ENCODE peak calls at places on chromosomes 7 and 10, in ten cellular contexts. O is DMS 273 treated with DMSO at 0.1 percent for 48 hours, Q is HuH-7.5, P is M059J, I is neuronal stem cell, N is iris pigment epithelial cell, U is tibial nerve, D is hepatocyte, V is fibroblast of lung, F is right cardiac atrium. K is an unnamed sample.

GRCh38 chr10:60446855-60447254 is 57.2 kb upstream of the ANK3 start:
- DNase-seq in O (no peak), Q (no peak), P (peak), I (no peak), N (peak), U (no peak), D (no peak), V (peak), F (no peak), K (no peak)

GRCh38 chr7:44735403-44736165 is 13.1 kb upstream of the ZMIZ2 start:
- DNase-seq in O (no peak), Q (no peak), P (peak), I (no peak), N (peak), U (no peak), D (no peak), V (peak), F (no peak), K (no peak)

GRCh38 chr10:11016959-11017574 is 605 bp upstream of the CELF2 start:
- DNase-seq in O (no peak), Q (no peak), P (no peak), I (no peak), N (no peak), U (no peak), D (no peak), V (no peak), F (no peak), K (no peak)

GRCh38 chr10:38007551-38007950 is 2.9 kb upstream of the ZNF33A start:
- DNase-seq in O (no peak), Q (no peak), P (no peak), I (no peak), N (no peak), U (no peak), D (no peak), V (no peak), F (no peak), K (no peak)

GRCh38 chr7:28115261-28115660 is 65.3 kb downstream of the JAZF1 start:
- DNase-seq in O (no peak), Q (no peak), P (no peak), I (no peak), N (no peak), U (no peak), D (no peak), V (no peak), F (no peak), K (no peak)

GRCh38 chr10:6737758-6738463 is 157.8 kb upstream of the PRKCQ start:
- DNase-seq in O (no peak), Q (no peak), P (peak), I (no peak), N (peak), U (no peak), D (peak), V (peak), F (no peak), K (no peak)

GRCh38 chr10:28503114-28503513 is 29.8 kb upstream of the WAC start:
- DNase-seq in O (peak), Q (no peak), P (no peak), I (no peak), N (peak), U (no peak), D (no peak), V (peak), F (no peak), K (peak)

GRCh38 chr10:58755688-58756087 is 243.0 kb downstream of the BICC1 start:
- DNase-seq in O (no peak), Q (no peak), P (peak), I (no peak), N (peak), U (no peak), D (peak), V (peak), F (no peak), K (no peak)

K was measured in NCI-H524 treated with DMSO at 0.1 percent for 48 hours.